ENCODE peak calls at places on chromosome 12, in eight cellular contexts. Y is M059J; A is stimulated activated CD4-positive, alpha-beta T cell treated with anti-CD3 and anti-CD28 coated beads, TNF-alpha, amount 100 ng/mL, for 4 hours; I is EL; H is HCEC 1CT; B is OCI-LY7; L is T1000; W is activated T-cell treated with anti-CD3 and anti-CD28 coated beads for 4 hours. G is an unnamed sample.

GRCh38 chr12:3771853-3772252 is 18.9 kb upstream of the CRACR2A start:
- DNase-seq in B (no peak), L (no peak), H (no peak), I (no peak), Y (no peak), W (no peak), A (no peak), G (no peak)

GRCh38 chr12:12513416-12514006 is 49.2 kb downstream of the DUSP16 start:
- DNase-seq in H (no peak), B (no peak), L (no peak), I (no peak), W (no peak), A (no peak), Y (no peak), G (no peak)

GRCh38 chr12:79451365-79451764 is 239.4 kb downstream of the PAWR start:
- DNase-seq in W (no peak), Y (peak; percentile 17), H (no peak), L (no peak), I (no peak), B (no peak), A (no peak), G (no peak)

GRCh38 chr12:78177298-78177697 is 346.6 kb downstream of the NAV3 start:
- DNase-seq in L (no peak), A (no peak), Y (no peak), I (no peak), W (no peak), B (no peak), H (no peak), G (no peak)

GRCh38 chr12:13177373-13177772 is 19.2 kb upstream of the EMP1 start:
- DNase-seq in A (no peak), Y (peak; percentile 41), L (no peak), W (no peak), B (no peak), I (peak; percentile 44), H (no peak), G (no peak)

GRCh38 chr12:125645724-125646123 is 580.5 kb downstream of the AACS start:
- DNase-seq in H (no peak), B (no peak), I (no peak), W (no peak), A (no peak), L (no peak), Y (no peak), G (no peak)

GRCh38 chr12:121226399-121226798 is 16.5 kb downstream of the P2RX4 start:
- DNase-seq in A (no peak), I (no peak), L (no peak), H (no peak), B (no peak), Y (no peak), W (no peak), G (no peak)

GRCh38 chr12:118397693-118398440 is 21.5 kb downstream of the SUDS3 start:
- DNase-seq in B (no peak), I (no peak), L (no peak), W (no peak), H (no peak), Y (no peak), A (no peak), G (no peak)

G was measured in naive B cell.